ENCODE peak calls at places on chromosomes 16 and 17, in seven cellular contexts. C is upper lobe of right lung; B is activated gamma-delta T cell treated with Interleukin-2 at 50 U/mL for 16 hours; L is dermis microvascular lymphatic vessel endothelial cell; Y is central memory CD4-positive, alpha-beta T cell; D is Kasumi-1; V is activated B cell treated with CpG ODN at 0.5 μM for 24 hours. J is an unnamed sample.

GRCh38 chr16:57111420-57111819 is 19.0 kb downstream of the CPNE2 start:
- DNase-seq in V (no peak), C (no peak), B (no peak), Y (no peak), L (no peak), D (no peak), J (no peak)

GRCh38 chr16:87376660-87377059 is 6.9 kb downstream of the FBXO31 start:
- DNase-seq in C (no peak), D (no peak), L (no peak), B (no peak), V (no peak), Y (no peak), J (no peak)

GRCh38 chr16:8859913-8860881 is 8.6 kb downstream of the CARHSP1 start:
- DNase-seq in D (no peak), V (no peak), L (peak), B (no peak), C (no peak), Y (no peak), J (no peak)

GRCh38 chr16:69941251-69942098 is 9.7 kb upstream of the CLEC18A start:
- DNase-seq in B (no peak), V (no peak), C (peak), D (no peak), L (no peak), Y (no peak), J (no peak)

GRCh38 chr16:67546761-67547422 is 15.4 kb upstream of the CTCF start:
- DNase-seq in V (peak), Y (peak), L (peak), B (peak), D (peak), C (peak), J (peak)

GRCh38 chr16:66382171-66382965 is 15.9 kb downstream of the CDH5 start:
- DNase-seq in D (no peak), C (no peak), V (no peak), L (peak), Y (no peak), B (no peak), J (no peak)

GRCh38 chr16:68146583-68146982 is 61.4 kb downstream of the NFATC3 start:
- DNase-seq in V (no peak), C (no peak), Y (no peak), D (no peak), B (no peak), L (peak), J (no peak)

GRCh38 chr17:45307290-45308015 is 9.4 kb downstream of the MAP3K14 start:
- DNase-seq in V (peak), C (no peak), L (peak), D (peak), Y (no peak), B (no peak), J (peak)

GRCh38 chr17:28276011-28276410 is 43.0 kb upstream of the TMEM97 start:
- DNase-seq in L (no peak), V (no peak), C (no peak), D (no peak), Y (no peak), B (no peak), J (no peak)

J was measured in GDM1.